ENCODE peak calls at places on chromosomes 13 and 19, in four cellular contexts. H is progenitor cell of endocrine pancreas, Q is tibial nerve, N is GM23338. M is an unnamed sample.

GRCh38 chr13:95426631-95427030 is 125.4 kb upstream of the ABCC4 start:
- DNase-seq in H (no peak), Q (no peak), N (no peak), M (no peak)

GRCh38 chr13:46389985-46390384 is 2.9 kb upstream of the RUBCNL start:
- DNase-seq in H (no peak), Q (no peak), N (no peak), M (peak)

GRCh38 chr19:10100163-10100785 is 2.2 kb downstream of the ANGPTL6 start:
- DNase-seq in H (no peak), Q (no peak), N (no peak), M (no peak)

GRCh38 chr19:11479470-11480080 is 1.3 kb downstream of the ELAVL3 start:
- DNase-seq in H (peak), Q (no peak), N (peak), M (peak)

GRCh38 chr19:29775575-29775900 is 36.3 kb upstream of the CCNE1 start:
- DNase-seq in H (no peak), Q (no peak), N (peak), M (no peak)

GRCh38 chr13:68748038-68748437 is 1359.6 kb upstream of the ATXN8OS start:
- DNase-seq in H (no peak), Q (no peak), N (no peak), M (no peak)

GRCh38 chr13:24212674-24213073 is 52.2 kb downstream of the SPATA13 start:
- DNase-seq in H (no peak), Q (no peak), N (peak), M (no peak)

GRCh38 chr13:43757266-43757665 is 29.5 kb downstream of the ENOX1 start:
- DNase-seq in H (no peak), Q (no peak), N (no peak), M (no peak)

GRCh38 chr19:5953680-5954213 is 24.2 kb downstream of the RANBP3 start:
- DNase-seq in H (no peak), Q (no peak), N (no peak), M (no peak)

GRCh38 chr13:62879071-62879470 is 1463.4 kb upstream of the PCDH20 start:
- DNase-seq in H (no peak), Q (no peak), N (no peak), M (no peak)

GRCh38 chr19:2380567-2380966 is 20.5 kb downstream of the TMPRSS9 start:
- DNase-seq in H (no peak), Q (no peak), N (no peak), M (no peak)
- TF ChIP-seq CTCF in H (no peak), Q (no peak), N (no peak), M (no peak)

GRCh38 chr13:28680541-28680940 is 21.6 kb downstream of the POMP start:
- DNase-seq in H (no peak), Q (no peak), N (no peak), M (no peak)

GRCh38 chr13:28679628-28680027 is 20.7 kb downstream of the POMP start:
- DNase-seq in H (no peak), Q (no peak), N (peak), M (no peak)

GRCh38 chr13:28684257-28684656 is 25.3 kb downstream of the POMP start:
- DNase-seq in H (no peak), Q (no peak), N (peak), M (no peak)

DNA sequence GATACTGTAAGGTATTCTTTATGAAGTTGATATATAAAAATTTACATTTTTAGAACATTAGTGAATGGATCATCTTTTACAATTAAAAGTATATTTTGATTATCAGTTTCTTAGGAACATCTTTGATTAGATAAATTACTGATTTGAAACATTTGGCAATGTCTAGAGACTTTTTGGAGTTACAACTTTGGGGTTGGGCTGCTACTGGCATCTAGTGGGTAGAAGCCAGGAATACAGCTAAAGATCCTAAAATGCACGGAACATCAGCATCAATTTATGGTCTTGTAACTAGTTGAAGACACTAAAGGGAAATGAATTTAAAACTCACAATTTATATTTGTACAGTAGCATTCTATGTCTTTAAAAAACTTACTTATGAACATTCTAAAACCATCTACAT is 19.9 kb downstream of the POMP start:
- DNase-seq in H (no peak), Q (no peak), N (peak), M (no peak)
- TF ChIP-seq CTCF in H (peak), Q (no peak), N (peak), M (peak)

DNA sequence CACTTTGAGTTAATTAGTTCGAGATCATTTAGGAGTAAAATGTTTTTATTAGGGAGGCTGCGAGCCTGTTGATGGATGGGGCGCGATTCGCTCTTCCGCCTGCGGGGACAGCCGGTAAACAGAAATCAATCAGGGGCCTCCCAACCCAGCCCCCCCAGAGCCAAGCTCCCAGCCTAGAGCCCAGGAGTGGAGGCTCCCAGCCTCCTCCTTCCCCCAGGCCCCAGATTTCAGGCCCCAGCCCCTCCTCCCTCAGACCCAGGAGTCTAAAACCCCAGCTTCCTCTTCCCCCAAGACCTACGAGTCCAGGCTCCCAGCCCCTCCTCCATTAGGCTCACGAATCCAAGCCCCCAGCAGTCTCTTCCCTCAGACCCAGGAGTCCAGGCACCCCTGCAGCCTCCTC is 9.7 kb upstream of the ERFL start:
- DNase-seq in H (no peak), Q (no peak), N (peak), M (no peak)
- TF ChIP-seq CTCF in H (no peak), Q (no peak), N (no peak), M (no peak)

GRCh38 chr13:60379837-60380236 is 17.2 kb upstream of the TDRD3 start:
- DNase-seq in H (no peak), Q (no peak), N (peak), M (no peak)
- TF ChIP-seq CTCF in H (peak), Q (no peak), N (peak), M (no peak)

GRCh38 chr19:51777570-51778460 is 16.8 kb downstream of the FPR2 start:
- DNase-seq in H (peak), Q (peak), N (peak), M (peak)

GRCh38 chr19:51771369-51771768 is 10.4 kb downstream of the FPR2 start:
- DNase-seq in H (no peak), Q (peak), N (no peak), M (no peak)

DNA sequence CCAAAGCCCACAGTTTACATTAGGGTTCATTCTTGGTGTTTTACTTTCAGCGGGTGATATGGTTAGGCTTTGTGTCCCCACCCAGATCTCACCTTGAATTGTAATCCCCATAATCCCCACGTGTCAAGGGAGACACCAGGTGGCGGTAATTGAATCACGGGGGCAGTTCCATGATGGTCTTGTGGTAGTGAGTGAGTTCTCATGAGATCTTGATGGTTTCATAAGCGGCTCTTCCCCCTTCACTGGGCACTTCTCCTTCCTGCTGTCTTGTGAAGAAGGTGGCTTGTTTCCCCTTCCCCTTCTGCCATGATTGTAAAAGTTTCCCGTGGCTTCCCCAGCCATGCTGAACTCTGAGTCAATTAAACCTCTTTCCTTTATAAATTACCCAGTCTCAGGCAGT is 12.0 kb downstream of the FPR2 start:
- DNase-seq in H (no peak), Q (no peak), N (peak), M (no peak)
- TF ChIP-seq CTCF in H (no peak), Q (no peak), N (peak), M (no peak)

GRCh38 chr19:49683814-49684250 is 5.6 kb upstream of the ADM5 start:
- DNase-seq in H (no peak), Q (no peak), N (no peak), M (no peak)

GRCh38 chr19:49684983-49685553 is 4.3 kb upstream of the ADM5 start:
- DNase-seq in H (no peak), Q (no peak), N (no peak), M (no peak)

GRCh38 chr19:49682274-49682673 is 5.2 kb downstream of the PRMT1 start:
- DNase-seq in H (no peak), Q (no peak), N (no peak), M (no peak)

GRCh38 chr19:49685845-49686332 is 3.5 kb upstream of the ADM5 start:
- DNase-seq in H (no peak), Q (no peak), N (no peak), M (no peak)

DNA sequence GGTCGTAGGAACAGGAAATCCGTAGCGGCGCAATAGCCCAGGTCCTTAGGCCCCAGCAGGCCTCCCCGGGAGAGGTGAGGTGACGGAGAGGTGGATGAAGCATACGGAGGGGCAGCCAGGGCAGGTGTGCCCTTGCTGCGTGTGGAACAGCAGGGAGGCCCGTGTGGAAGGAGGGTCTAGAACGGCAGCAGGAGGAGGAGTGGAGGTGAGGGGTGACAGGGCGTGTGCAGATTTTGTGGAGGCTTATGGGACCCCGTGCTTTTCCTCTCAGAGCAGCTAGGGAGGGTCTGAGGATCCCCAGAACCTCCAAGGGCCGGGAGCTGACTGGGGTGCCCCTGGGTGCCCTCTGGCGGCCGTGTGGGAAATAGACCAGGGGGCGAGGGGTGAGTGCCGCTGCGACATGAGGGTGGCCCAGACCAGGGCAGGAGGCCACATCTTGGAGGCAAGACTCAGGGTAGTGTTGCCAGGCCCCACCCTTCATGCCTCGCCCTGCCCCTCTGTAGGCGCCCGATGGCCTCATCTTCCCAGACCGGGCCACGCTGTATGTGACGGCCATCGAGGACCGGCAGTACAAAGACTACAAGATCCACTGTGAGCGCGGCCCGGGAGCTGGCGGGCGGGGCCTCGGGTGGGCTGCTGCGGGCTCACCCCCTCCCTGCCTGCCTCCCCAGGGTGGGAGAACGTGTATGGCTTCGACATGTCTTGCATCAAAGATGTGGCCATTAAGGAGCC is 5.0 kb upstream of the ADM5 start:
- DNase-seq in H (no peak), Q (no peak), N (peak), M (peak)
- TF ChIP-seq CTCF in H (peak), Q (peak), N (peak), M (no peak)

GRCh38 chr19:19475845-19476828 is 39.2 kb downstream of the TSSK6 start:
- DNase-seq in H (no peak), Q (no peak), N (peak), M (no peak)
- TF ChIP-seq CTCF in H (peak), Q (no peak), N (peak), M (no peak)

GRCh38 chr13:23087884-23088283 is 92.9 kb upstream of the SGCG start:
- DNase-seq in H (no peak), Q (peak), N (peak), M (peak)
- TF ChIP-seq CTCF in H (peak), Q (peak), N (peak), M (no peak)

GRCh38 chr13:50170447-50171037 is 155.3 kb downstream of the KCNRG start:
- DNase-seq in H (no peak), Q (no peak), N (no peak), M (no peak)
- TF ChIP-seq CTCF in H (no peak), Q (no peak), N (no peak), M (no peak)

M was measured in GM20000.